ENCODE peak calls at places on chromosomes 3 and 15, in seven cellular contexts. W, C, E, H, U, F and L are unnamed samples. For H3K79me1, the result is how much of the 10 kb centered on the place peaks cover.

GRCh38 chr15:38536201-38536676 is 28.4 kb downstream of the RASGRP1 start:
- DNase-seq in W (no peak), F (peak), H (no peak), U (peak), E (no peak), C (peak), L (no peak)

GRCh38 chr3:149016669-149017541 is 25.6 kb downstream of the GYG1 start:
- DNase-seq in H (no peak), C (peak), F (peak), E (no peak), U (peak), W (no peak), L (no peak)

GRCh38 chr3:32872487-32873382 is 54.9 kb downstream of the TRIM71 start:
- DNase-seq in C (no peak), H (no peak), E (no peak), U (no peak), W (no peak), F (no peak), L (no peak)

GRCh38 chr15:91946075-91946474 is 92.6 kb downstream of the SLCO3A1 start:
- DNase-seq in C (no peak), F (no peak), H (no peak), W (no peak), E (no peak), U (no peak), L (no peak)

GRCh38 chr15:34248190-34248589 is 23.4 kb downstream of the EMC4 start:
- DNase-seq in F (no peak), W (no peak), H (no peak), C (no peak), U (no peak), E (no peak), L (no peak)

GRCh38 chr3:12501360-12502020 is 17.2 kb downstream of the TSEN2 start:
- DNase-seq in H (no peak), E (no peak), U (peak), C (peak), W (no peak), F (peak), L (no peak)

GRCh38 chr3:152195206-152195605 is 73.5 kb upstream of the MBNL1 start:
- DNase-seq in H (no peak), W (no peak), F (no peak), U (no peak), E (no peak), C (no peak), L (no peak)

GRCh38 chr15:50066202-50066601 is 52.8 kb downstream of the ATP8B4 start:
- DNase-seq in F (peak), C (peak), W (no peak), H (no peak), E (no peak), U (peak), L (peak)

GRCh38 chr3:126555795-126556636 is 2.7 kb downstream of the C3orf22 start:
- DNase-seq in E (peak), U (no peak), F (no peak), W (no peak), H (peak), C (no peak), L (no peak)

GRCh38 chr3:126557761-126558160 is 971 bp downstream of the C3orf22 start:
- DNase-seq in W (no peak), F (no peak), E (no peak), C (no peak), U (no peak), H (peak), L (peak)

GRCh38 chr3:126558336-126559071 is at the start of gene C3orf22:
- DNase-seq in C (no peak), U (no peak), H (peak), F (no peak), E (peak), W (no peak), L (no peak)

GRCh38 chr3:126556637-126557414 is 1.9 kb downstream of the C3orf22 start:
- DNase-seq in H (peak), W (no peak), U (no peak), E (peak), F (no peak), C (no peak), L (no peak)

GRCh38 chr3:126557415-126557745 is 1.4 kb downstream of the C3orf22 start:
- DNase-seq in F (no peak), H (peak), C (no peak), U (no peak), E (peak), W (no peak), L (no peak)
- H3K79me1 ChIP-seq in F (under half), H (under half), C (under half), U (under half), E (under half), W (under half), L (under half)

DNA sequence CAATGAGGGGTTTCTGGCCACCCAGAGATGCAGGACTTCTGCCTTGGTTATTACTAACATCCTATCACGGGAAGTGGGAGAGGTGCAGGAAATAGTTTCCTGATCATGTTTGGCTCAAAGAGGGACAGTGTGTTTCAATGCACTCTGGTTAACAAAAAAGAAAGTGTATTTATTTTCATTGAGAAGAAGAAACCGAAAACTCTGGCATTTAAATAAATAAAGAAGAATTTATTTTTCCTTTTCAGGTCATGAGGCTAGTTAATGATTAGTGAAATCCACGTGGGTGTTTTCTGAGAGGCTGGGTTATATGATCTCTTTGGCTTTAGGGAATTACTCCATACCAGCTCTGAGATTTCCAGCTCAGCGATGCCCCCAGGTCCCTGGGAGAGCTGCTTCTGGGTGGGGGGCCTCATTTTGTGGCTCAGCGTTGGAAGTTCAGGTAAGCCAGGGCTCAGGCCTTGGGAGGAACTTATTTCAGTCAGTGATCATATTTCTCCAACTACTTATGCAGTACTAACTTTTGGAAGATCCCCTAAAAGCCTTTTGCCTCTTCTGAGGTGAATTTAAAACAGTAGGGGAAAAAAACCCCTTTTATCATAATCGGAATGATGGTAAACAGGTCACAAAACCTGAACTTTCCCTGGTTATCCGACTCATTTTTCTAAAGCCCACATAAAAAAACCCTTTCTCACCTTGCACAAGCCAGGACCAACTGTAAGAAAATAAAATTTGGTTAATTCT is at the start of gene PLA1A:
- DNase-seq in W (no peak), C (no peak), U (no peak), E (no peak), H (no peak), F (no peak), L (no peak)
- H3K79me1 ChIP-seq in W (under half), C (under half), U (under half), E (under half), H (under half), F (under half), L (under half)

GRCh38 chr3:37715976-37716375 is 145.7 kb upstream of the CTDSPL start:
- DNase-seq in F (no peak), E (no peak), U (no peak), C (no peak), W (no peak), H (no peak), L (no peak)
- H3K79me1 ChIP-seq in F (under half), E (under half), U (under half), C (under half), W (under half), H (under half), L (under half)

GRCh38 chr3:166111562-166111961 is 274.3 kb upstream of the BCHE start:
- DNase-seq in U (no peak), E (no peak), F (no peak), W (no peak), C (no peak), H (no peak), L (no peak)
- H3K79me1 ChIP-seq in U (under half), E (under half), F (under half), W (under half), C (under half), H (under half), L (under half)

GRCh38 chr3:154684021-154684420 is 254.0 kb upstream of the GPR149 start:
- DNase-seq in C (no peak), U (no peak), F (no peak), H (peak), E (peak), W (no peak), L (peak)

DNA sequence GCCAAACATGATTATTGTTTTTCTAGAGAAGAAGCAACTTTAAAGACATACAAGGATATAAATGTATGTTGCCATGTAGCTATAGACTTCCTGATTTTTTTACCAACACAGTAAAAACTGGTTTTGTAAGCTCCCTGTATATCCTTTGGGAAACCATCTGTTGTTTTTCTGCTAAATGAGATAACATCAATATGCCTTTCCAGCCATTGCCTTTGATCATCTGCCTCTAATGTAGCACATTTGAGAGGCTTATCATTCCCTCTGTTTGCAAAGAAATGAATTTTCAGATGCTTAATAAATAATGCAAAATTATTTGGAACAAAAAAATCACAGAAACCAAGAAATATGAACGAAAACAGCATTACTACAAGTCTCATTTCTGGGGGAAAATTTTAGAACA is 248.3 kb upstream of the GPR149 start:
- DNase-seq in F (peak), W (no peak), C (no peak), U (no peak), E (no peak), H (no peak), L (no peak)
- H3K79me1 ChIP-seq in F (under half), W (under half), C (under half), U (under half), E (under half), H (under half), L (under half)

DNA sequence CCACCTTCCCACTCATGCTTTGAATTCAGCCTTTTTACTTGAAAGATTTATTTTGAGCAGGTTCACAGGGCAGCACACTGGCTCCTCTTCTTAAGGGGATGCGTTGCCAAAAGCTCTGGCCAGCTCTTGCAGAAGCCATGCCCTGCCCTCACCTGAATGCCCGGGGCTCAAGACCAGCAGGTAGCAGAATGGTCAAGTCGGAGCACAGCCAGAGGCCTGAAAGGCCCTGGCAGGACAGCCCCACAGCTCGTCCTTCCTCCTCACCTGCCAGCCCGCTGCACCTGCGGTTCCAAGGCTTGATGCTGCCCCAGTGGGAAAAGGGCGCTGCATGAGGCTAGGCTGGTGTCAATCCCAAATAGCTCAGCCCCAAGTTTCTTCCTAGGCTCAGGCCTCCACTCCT is 13.1 kb downstream of the CA12 start:
- DNase-seq in C (no peak), H (no peak), F (no peak), E (no peak), U (no peak), W (no peak), L (no peak)
- H3K79me1 ChIP-seq in C (under half), H (under half), F (under half), E (under half), U (under half), W (under half), L (under half)